ENCODE peak calls at places on chromosomes 2 and 18, in seven cellular contexts. G is cardiac fibroblast, O is AML-193, L is Peyer's patch, K is Daoy, J is AG04450, N is M059J. Y is an unnamed sample.

GRCh38 chr2:9699139-9699823 is 68.5 kb upstream of the YWHAQ start:
- DNase-seq in G (peak), O (no peak), L (no peak), K (peak), J (peak), N (peak), Y (peak)

GRCh38 chr18:63440897-63441296 is 18.6 kb upstream of the VPS4B start:
- DNase-seq in G (no peak), O (no peak), L (no peak), K (no peak), J (no peak), N (no peak), Y (no peak)

GRCh38 chr2:19971691-19972090 is 18.2 kb downstream of the WDR35 start:
- DNase-seq in G (peak), O (no peak), L (no peak), K (no peak), J (no peak), N (no peak), Y (no peak)

GRCh38 chr18:59514193-59514592 is 155.1 kb upstream of the LMAN1 start:
- DNase-seq in G (peak), O (no peak), L (no peak), K (peak), J (no peak), N (peak), Y (no peak)

GRCh38 chr2:31606511-31606910 is 25.8 kb upstream of the SRD5A2 start:
- DNase-seq in G (no peak), O (no peak), L (no peak), K (no peak), J (no peak), N (peak), Y (peak)

GRCh38 chr2:202718614-202719013 is 83.8 kb downstream of the FAM117B start:
- DNase-seq in G (peak), O (no peak), L (no peak), K (peak), J (peak), N (peak), Y (peak)

GRCh38 chr2:23561088-23561487 is 176.1 kb downstream of the KLHL29 start:
- DNase-seq in G (peak), O (no peak), L (no peak), K (no peak), J (no peak), N (peak), Y (no peak)

GRCh38 chr2:9796056-9796792 is 47.0 kb upstream of the TAF1B start:
- DNase-seq in G (no peak), O (no peak), L (no peak), K (no peak), J (no peak), N (no peak), Y (no peak)

GRCh38 chr18:29123706-29124530 is 947.0 kb upstream of the CDH2 start:
- DNase-seq in G (peak), O (peak), L (no peak), K (no peak), J (no peak), N (no peak), Y (peak)

GRCh38 chr2:29074401-29074800 is at the start of gene PCARE:
- DNase-seq in G (no peak), O (no peak), L (no peak), K (no peak), J (no peak), N (no peak), Y (no peak)

GRCh38 chr18:12245793-12246135 is 8.4 kb upstream of the CIDEA start:
- DNase-seq in G (no peak), O (no peak), L (no peak), K (no peak), J (no peak), N (no peak), Y (no peak)

GRCh38 chr2:127226132-127226519 is 6.0 kb upstream of the CYP27C1 start:
- DNase-seq in G (no peak), O (no peak), L (no peak), K (peak), J (no peak), N (no peak), Y (no peak)

GRCh38 chr2:164972216-164972615 is 16.9 kb upstream of the SLC38A11 start:
- DNase-seq in G (no peak), O (no peak), L (no peak), K (no peak), J (no peak), N (peak), Y (no peak)

GRCh38 chr18:48161911-48162698 is 231.6 kb upstream of the SMAD2 start:
- DNase-seq in G (no peak), O (no peak), L (no peak), K (peak), J (no peak), N (peak), Y (peak)

GRCh38 chr2:60707750-60708371 is 48.2 kb upstream of the PAPOLG start:
- DNase-seq in G (peak), O (peak), L (no peak), K (peak), J (no peak), N (peak), Y (peak)

GRCh38 chr2:60058781-60059180 is 494.7 kb downstream of the BCL11A start:
- DNase-seq in G (no peak), O (no peak), L (no peak), K (no peak), J (no peak), N (no peak), Y (no peak)

GRCh38 chr2:240886678-240887574 is 9.0 kb downstream of the MAB21L4 start:
- DNase-seq in G (no peak), O (no peak), L (no peak), K (no peak), J (no peak), N (no peak), Y (no peak)

GRCh38 chr2:219022616-219023015 is 18.7 kb downstream of the CFAP65 start:
- DNase-seq in G (no peak), O (no peak), L (no peak), K (no peak), J (no peak), N (no peak), Y (no peak)

GRCh38 chr2:158317642-158318041 is 138.9 kb downstream of the CCDC148 start:
- DNase-seq in G (no peak), O (no peak), L (no peak), K (no peak), J (no peak), N (no peak), Y (no peak)

GRCh38 chr2:144083211-144083610 is 436.7 kb downstream of the ZEB2 start:
- DNase-seq in G (no peak), O (no peak), L (no peak), K (peak), J (no peak), N (peak), Y (peak)

GRCh38 chr2:191459158-191459557 is 214.0 kb downstream of the MYO1B start:
- DNase-seq in G (no peak), O (no peak), L (no peak), K (no peak), J (no peak), N (no peak), Y (no peak)

GRCh38 chr2:180456811-180457210 is 449.7 kb upstream of the CWC22 start:
- DNase-seq in G (no peak), O (no peak), L (no peak), K (no peak), J (no peak), N (no peak), Y (no peak)

GRCh38 chr18:48893559-48894265 is 57.1 kb downstream of the SMAD7 start:
- DNase-seq in G (no peak), O (no peak), L (peak), K (no peak), J (no peak), N (no peak), Y (no peak)

GRCh38 chr2:59881214-59881613 is 672.2 kb downstream of the BCL11A start:
- DNase-seq in G (no peak), O (no peak), L (no peak), K (no peak), J (no peak), N (no peak), Y (peak)

GRCh38 chr2:17792515-17792914 is 23.7 kb upstream of the MSGN1 start:
- DNase-seq in G (peak), O (no peak), L (no peak), K (no peak), J (no peak), N (no peak), Y (no peak)